ENCODE peak calls at places on chromosomes 12 and 14, in eight cellular contexts. C is left lung, R is neural progenitor cell, J is astrocyte of the spinal cord, F is progenitor cell of endocrine pancreas, E is heart left ventricle, W is WTC11, K is AG04449. A is an unnamed sample.

GRCh38 chr12:1796515-1797010 is 23.8 kb upstream of the LRTM2 start:
- DNase-seq in K (no peak), E (peak; percentile 38), F (no peak), J (no peak), W (no peak), C (peak; percentile 88), R (no peak), A (no peak)

GRCh38 chr14:80605536-80605935 is 336.0 kb downstream of the CEP128 start:
- DNase-seq in E (no peak), K (no peak), C (no peak), F (no peak), R (no peak), W (no peak), J (no peak), A (no peak)

GRCh38 chr12:47216150-47216677 is 136.5 kb upstream of the AMIGO2 start:
- DNase-seq in W (no peak), R (no peak), J (no peak), C (no peak), K (no peak), F (no peak), E (peak; percentile 35), A (no peak)

GRCh38 chr12:65875635-65876034 is 51.4 kb downstream of the HMGA2 start:
- DNase-seq in J (peak; percentile 79), F (no peak), K (no peak), R (no peak), E (no peak), C (no peak), W (no peak), A (no peak)

GRCh38 chr12:67482751-67483661 is 165.5 kb upstream of the DYRK2 start:
- DNase-seq in W (no peak), R (no peak), F (no peak), E (peak; percentile 79), J (peak; percentile 64), K (peak; percentile 47), C (no peak), A (peak; percentile 75)

GRCh38 chr12:25787701-25788100 is 170.8 kb upstream of the RASSF8 start:
- DNase-seq in E (no peak), R (no peak), J (no peak), W (no peak), C (no peak), K (no peak), F (no peak), A (no peak)

GRCh38 chr14:80762829-80763228 is 178.7 kb downstream of the CEP128 start:
- DNase-seq in F (no peak), W (no peak), J (no peak), R (no peak), E (no peak), K (no peak), C (no peak), A (no peak)

GRCh38 chr14:104084251-104085002 is 1.1 kb upstream of the ASPG start:
- DNase-seq in E (no peak), F (no peak), W (no peak), J (no peak), K (no peak), R (no peak), C (no peak), A (no peak)

GRCh38 chr12:116903818-116904217 is 6.9 kb upstream of the FBXW8 start:
- DNase-seq in W (no peak), R (no peak), C (no peak), J (no peak), K (no peak), E (no peak), F (no peak), A (no peak)

GRCh38 chr14:55794655-55795583 is 214.9 kb downstream of the KTN1 start:
- DNase-seq in C (no peak), E (no peak), R (no peak), J (no peak), F (no peak), K (no peak), W (no peak), A (no peak)

GRCh38 chr12:32821293-32822089 is 65.8 kb upstream of the YARS2 start:
- DNase-seq in J (peak; percentile 14), W (no peak), E (no peak), F (no peak), C (no peak), R (no peak), K (no peak), A (no peak)

GRCh38 chr12:121581681-121582439 is 1.0 kb upstream of the KDM2B start:
- DNase-seq in F (no peak), J (peak; percentile 36), C (no peak), K (no peak), E (no peak), R (peak; percentile 47), W (no peak), A (peak; percentile 62)

GRCh38 chr14:91140672-91141071 is 26.8 kb downstream of the DGLUCY start:
- DNase-seq in W (peak; percentile 49), C (no peak), J (peak; percentile 22), R (peak; percentile 69), F (no peak), K (no peak), E (no peak), A (no peak)

GRCh38 chr14:98724734-98725133 is 547.3 kb downstream of the BCL11B start:
- DNase-seq in J (no peak), W (no peak), F (no peak), C (no peak), R (peak; percentile 13), K (no peak), E (no peak), A (no peak)

GRCh38 chr12:8953773-8954402 is 4.4 kb upstream of the M6PR start:
- DNase-seq in K (no peak), R (no peak), J (no peak), C (no peak), F (no peak), E (no peak), W (no peak), A (no peak)

GRCh38 chr14:50311337-50311973 is 574 bp downstream of the L2HGDH start:
- DNase-seq in F (no peak), J (no peak), R (peak; percentile 28), W (no peak), E (no peak), K (no peak), C (no peak), A (no peak)

GRCh38 chr12:52155048-52155868 is 36.6 kb downstream of the KRT80 start:
- DNase-seq in K (no peak), R (no peak), C (peak; percentile 62), J (no peak), E (no peak), F (no peak), W (no peak), A (no peak)

GRCh38 chr12:69471667-69472385 is 1.6 kb downstream of the FRS2 start:
- DNase-seq in J (no peak), R (no peak), K (no peak), C (no peak), F (no peak), W (no peak), E (no peak), A (no peak)

GRCh38 chr12:69469854-69470188 is 367 bp upstream of the FRS2 start:
- DNase-seq in C (no peak), J (no peak), W (no peak), E (no peak), F (no peak), K (no peak), R (no peak), A (no peak)

GRCh38 chr12:69473229-69473628 is 3.0 kb downstream of the FRS2 start:
- DNase-seq in F (no peak), J (no peak), K (no peak), E (no peak), R (no peak), W (no peak), C (no peak), A (no peak)

GRCh38 chr12:69468237-69469026 is 1.8 kb upstream of the FRS2 start:
- DNase-seq in C (no peak), R (no peak), E (no peak), W (no peak), K (no peak), F (no peak), J (no peak), A (no peak)

GRCh38 chr12:69470189-69471094 is at the start of gene FRS2:
- DNase-seq in F (peak; percentile 81), J (peak; percentile 90), W (peak; percentile 93), K (peak; percentile 33), E (peak; percentile 92), R (peak; percentile 96), C (peak; percentile 96), A (peak; percentile 88)
- TF ChIP-seq CTCF in F (peak; percentile 28), J (peak; percentile 63), W (no peak), K (peak; percentile 34), E (peak; percentile 15), R (peak; percentile 47), C (no peak), A (no peak)

DNA sequence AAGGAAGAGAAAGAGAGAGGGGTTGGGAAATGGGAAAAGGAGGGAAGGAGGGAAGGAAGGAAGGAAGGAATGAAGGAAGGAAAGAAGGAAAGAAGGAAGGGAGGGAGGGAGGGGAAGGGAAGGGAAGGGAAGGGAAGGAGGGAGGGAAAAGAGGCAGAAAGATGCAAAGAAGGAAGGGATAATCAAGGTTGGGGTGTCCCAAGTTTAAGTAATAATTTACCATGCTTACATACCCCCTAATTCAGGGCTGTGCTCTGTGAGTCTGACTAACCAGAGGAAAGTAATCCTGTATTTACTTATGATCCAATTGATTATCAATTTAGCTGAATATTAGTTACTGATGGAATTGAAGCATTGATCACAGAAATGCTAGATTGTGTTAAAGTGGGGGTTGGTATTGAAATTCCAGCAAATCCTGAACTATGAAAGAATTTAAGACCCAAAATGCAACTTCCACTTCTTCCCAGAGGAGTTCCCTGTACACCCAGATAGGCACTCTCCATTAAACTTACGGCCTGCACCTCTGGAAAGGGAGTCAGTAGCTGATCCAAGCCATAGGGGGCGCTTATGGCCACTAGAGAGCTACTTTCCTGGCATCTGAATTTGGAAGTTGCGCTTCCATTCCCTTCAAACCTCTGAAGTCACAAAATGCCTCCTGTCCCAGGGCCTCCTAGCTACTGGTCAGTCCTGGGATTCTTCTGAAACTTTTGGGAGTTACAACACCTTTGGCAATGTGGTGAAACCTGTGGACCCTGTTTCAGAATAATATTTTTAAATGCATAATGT is 162.7 kb upstream of the PWP1 start:
- DNase-seq in F (no peak), W (peak; percentile 65), R (peak; percentile 61), E (no peak), C (no peak), J (no peak), K (no peak), A (no peak)
- TF ChIP-seq CTCF in F (peak; percentile 56), W (peak; percentile 48), R (peak; percentile 63), E (no peak), C (no peak), J (peak; percentile 32), K (no peak), A (no peak)

GRCh38 chr14:20904393-20905029 is 13.3 kb downstream of the RNASE3 start:
- DNase-seq in F (no peak), J (no peak), W (peak; percentile 59), E (no peak), R (peak; percentile 60), K (no peak), C (no peak), A (no peak)
- TF ChIP-seq CTCF in F (no peak), J (no peak), W (no peak), E (no peak), R (peak; percentile 29), K (no peak), C (no peak), A (no peak)

DNA sequence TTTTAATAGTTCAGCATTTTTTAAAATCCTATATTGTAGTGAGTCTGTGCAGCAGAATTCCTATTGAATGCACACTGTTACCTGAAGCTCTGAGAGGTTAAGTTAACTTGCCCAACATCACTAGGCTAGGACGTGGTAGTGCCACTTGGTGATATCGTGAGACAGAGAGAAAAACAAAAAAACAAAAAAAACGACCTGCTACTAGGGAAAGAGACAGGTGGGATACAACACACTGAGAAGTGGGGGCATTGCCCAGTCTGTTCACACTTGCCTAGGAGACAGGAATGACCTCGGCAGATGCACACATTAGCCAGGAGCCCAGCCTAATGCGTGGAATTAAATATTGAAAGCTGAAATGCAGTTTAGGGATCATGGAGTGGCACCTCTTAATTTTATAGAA is 129.7 kb upstream of the CCND2 start:
- DNase-seq in K (no peak), C (no peak), W (no peak), J (no peak), E (no peak), F (no peak), R (no peak), A (no peak)
- TF ChIP-seq CTCF in K (no peak), C (no peak), W (no peak), J (no peak), E (no peak), F (no peak), R (no peak), A (no peak)